ENCODE peak calls at places on chromosomes 5 and 9, in nine cellular contexts. T is fibroblast of pulmonary artery, V is brain microvascular endothelial cell, L is kidney epithelial cell, D is foreskin fibroblast, H is glutamatergic neuron, F is B cell, I is OCI-LY7, R is WTC11. C is an unnamed sample.
A peak's percentile ranks its signal among the peaks of the same experiment; 100 is the strongest.

GRCh38 chr9:29773676-29774075 is 2200.4 kb upstream of the C9orf72 start:
- DNase-seq in D (no peak), H (no peak), T (no peak), L (no peak), F (no peak), I (peak; percentile 19), V (no peak), R (no peak), C (no peak)

GRCh38 chr9:32828861-32829260 is 45.5 kb downstream of the TMEM215 start:
- DNase-seq in H (no peak), I (no peak), T (no peak), F (no peak), V (no peak), D (no peak), R (no peak), L (no peak), C (no peak)

GRCh38 chr9:715310-715709 is 126.2 kb upstream of the DMRT1 start:
- DNase-seq in T (no peak), V (no peak), D (no peak), I (no peak), F (no peak), R (no peak), H (no peak), L (no peak), C (no peak)

GRCh38 chr5:172770675-172771438 is at the start of gene DUSP1:
- DNase-seq in F (peak; percentile 99), I (peak; percentile 93), V (peak; percentile 98), L (no peak), R (peak; percentile 97), H (peak; percentile 99), T (peak; percentile 98), D (peak; percentile 100), C (peak; percentile 100)

GRCh38 chr9:96331236-96331947 is 29.4 kb upstream of the HSD17B3 start:
- DNase-seq in I (no peak), T (peak; percentile 41), H (no peak), R (no peak), F (no peak), V (no peak), D (peak; percentile 29), L (peak; percentile 63), C (no peak)

GRCh38 chr9:20592673-20593072 is 29.6 kb downstream of the MLLT3 start:
- DNase-seq in I (no peak), V (no peak), R (no peak), H (no peak), F (no peak), T (peak; percentile 20), L (peak; percentile 32), D (no peak), C (no peak)

GRCh38 chr5:37715957-37716356 is 123.9 kb downstream of the GDNF start:
- DNase-seq in I (no peak), F (no peak), V (no peak), T (no peak), R (no peak), H (no peak), L (no peak), D (no peak), C (no peak)

GRCh38 chr5:153463806-153464205 is 26.7 kb upstream of the GRIA1 start:
- DNase-seq in L (no peak), R (no peak), H (no peak), I (no peak), T (peak; percentile 33), D (peak; percentile 91), V (peak; percentile 29), F (no peak), C (no peak)

GRCh38 chr5:31106259-31106658 is 87.2 kb upstream of the CDH6 start:
- DNase-seq in D (no peak), I (no peak), T (no peak), L (no peak), R (no peak), H (no peak), F (no peak), V (peak; percentile 9), C (no peak)

GRCh38 chr5:168174376-168174775 is 117.1 kb upstream of the WWC1 start:
- DNase-seq in T (peak; percentile 11), V (no peak), H (no peak), F (no peak), I (no peak), D (no peak), R (no peak), L (no peak), C (no peak)

GRCh38 chr9:129143031-129143441 is 31.8 kb downstream of the PTPA start:
- DNase-seq in D (peak; percentile 97), F (peak; percentile 65), H (peak; percentile 89), L (no peak), I (peak; percentile 82), T (peak; percentile 97), R (peak; percentile 90), V (peak; percentile 93), C (no peak)

GRCh38 chr9:83538172-83538889 is at the start of gene FRMD3:
- DNase-seq in I (no peak), L (peak; percentile 21), F (no peak), R (peak; percentile 83), H (peak; percentile 91), T (peak; percentile 59), V (peak; percentile 38), D (peak; percentile 90), C (no peak)

GRCh38 chr9:133356391-133357091 is at the start of the genes SURF1 and SURF2:
- DNase-seq in D (peak; percentile 94), V (peak; percentile 72), I (peak; percentile 92), T (peak; percentile 72), L (peak; percentile 39), H (peak; percentile 97), F (peak; percentile 83), R (peak; percentile 89), C (peak; percentile 52)

GRCh38 chr9:34961574-34962480 is 3.7 kb downstream of the PHF24 start:
- DNase-seq in R (no peak), L (peak; percentile 45), H (no peak), V (peak; percentile 23), T (peak; percentile 84), I (no peak), F (no peak), D (peak; percentile 55), C (no peak)

GRCh38 chr9:19517202-19517942 is 108.6 kb downstream of the ACER2 start:
- DNase-seq in D (no peak), T (peak; percentile 10), L (no peak), V (no peak), I (peak; percentile 2), H (peak; percentile 40), F (no peak), R (peak; percentile 78), C (no peak)

GRCh38 chr9:133935328-133936040 is 56.6 kb downstream of the VAV2 start:
- DNase-seq in H (no peak), F (no peak), I (no peak), V (peak; percentile 39), T (peak; percentile 65), L (peak; percentile 56), R (no peak), D (peak; percentile 27), C (no peak)

GRCh38 chr5:180433029-180433416 is 61.2 kb upstream of the CNOT6 start:
- DNase-seq in V (no peak), R (no peak), H (no peak), F (no peak), T (no peak), D (no peak), I (no peak), L (no peak), C (no peak)

GRCh38 chr5:45862763-45863162 is 166.6 kb upstream of the HCN1 start:
- DNase-seq in I (no peak), T (no peak), V (no peak), D (no peak), R (no peak), L (no peak), F (no peak), H (no peak), C (no peak)

GRCh38 chr5:174736351-174736721 is 12.0 kb downstream of the MSX2 start:
- DNase-seq in T (peak; percentile 16), F (no peak), R (no peak), H (no peak), V (peak; percentile 85), L (peak; percentile 28), I (no peak), D (peak; percentile 65), C (no peak)

GRCh38 chr5:174737335-174737734 is 13.0 kb downstream of the MSX2 start:
- DNase-seq in R (no peak), T (no peak), D (no peak), I (no peak), H (no peak), V (no peak), F (no peak), L (no peak), C (no peak)

GRCh38 chr5:174734571-174735497 is 10.5 kb downstream of the MSX2 start:
- DNase-seq in I (no peak), V (no peak), F (no peak), R (no peak), H (no peak), L (no peak), T (no peak), D (no peak), C (no peak)

GRCh38 chr5:174736777-174737176 is 12.4 kb downstream of the MSX2 start:
- DNase-seq in T (no peak), D (no peak), H (no peak), R (no peak), F (no peak), I (no peak), V (no peak), L (no peak), C (no peak)

GRCh38 chr5:174735498-174736350 is 11.3 kb downstream of the MSX2 start:
- DNase-seq in I (no peak), D (no peak), H (no peak), V (no peak), L (no peak), R (peak; percentile 72), F (no peak), T (no peak), C (no peak)
- TF ChIP-seq CTCF in I (peak; percentile 27), D (peak; percentile 15), H (no peak), V (peak; percentile 23), L (peak; percentile 22), R (peak; percentile 32), F (no peak), T (peak; percentile 44), C (no peak)

DNA sequence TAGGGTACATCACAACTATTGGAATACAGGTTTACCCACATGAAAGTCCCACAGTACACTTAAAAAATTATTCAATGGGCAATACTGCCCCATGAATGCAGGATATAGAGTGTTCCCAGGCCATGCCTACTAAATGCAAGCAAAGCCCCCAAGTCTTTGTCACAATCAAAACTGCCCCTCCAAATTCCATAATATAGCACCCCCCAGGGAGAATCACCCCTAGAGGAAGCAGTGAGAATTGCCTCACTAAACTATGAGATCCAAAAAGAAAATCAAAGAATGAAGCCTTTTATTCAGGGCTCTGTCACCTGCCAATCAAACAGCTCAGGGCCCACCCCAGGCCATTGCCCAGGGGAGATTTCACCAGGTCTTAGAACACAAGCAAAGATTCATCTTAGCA is 90.8 kb downstream of the ATPSCKMT start:
- DNase-seq in H (no peak), T (no peak), V (no peak), D (no peak), I (no peak), R (no peak), L (no peak), F (no peak), C (no peak)
- TF ChIP-seq CTCF in H (peak; percentile 48), T (no peak), V (peak; percentile 9), D (no peak), I (no peak), R (no peak), L (no peak), F (no peak), C (no peak)

GRCh38 chr5:156178117-156178516 is 148.8 kb upstream of the SGCD start:
- DNase-seq in T (peak; percentile 7), R (no peak), D (no peak), F (no peak), V (no peak), I (no peak), L (peak; percentile 26), H (no peak), C (no peak)
- TF ChIP-seq CTCF in T (no peak), R (no peak), D (no peak), F (no peak), V (no peak), I (no peak), L (no peak), H (no peak), C (no peak)

GRCh38 chr5:6762697-6763096 is 49.5 kb downstream of the TENT4A start:
- DNase-seq in V (no peak), T (no peak), H (no peak), D (no peak), L (no peak), I (no peak), F (no peak), R (no peak), C (no peak)
- TF ChIP-seq CTCF in V (no peak), T (no peak), H (no peak), D (no peak), L (no peak), I (no peak), F (no peak), R (no peak), C (no peak)

C was measured in omental fat pad.